ENCODE peak calls at places on chromosomes 12 and 14, in six cellular contexts. One of them, this sample, is unnamed. For H3K9me2, the result is how much of the 10 kb centered on the place peaks cover.

GRCh38 chr12:62703011-62703380 is 232.0 kb downstream of the PPM1H start:
- DNase-seq in hepatocyte: no peak
- DNase-seq in GM23338: no peak
- DNase-seq in PC-9: peak
- DNase-seq in HCT116: no peak
- DNase-seq in PC-3: peak
- DNase-seq in this sample: no peak

GRCh38 chr12:55687746-55688145 is 20.0 kb downstream of the ITGA7 start:
- DNase-seq in hepatocyte: no peak
- DNase-seq in GM23338: no peak
- DNase-seq in PC-9: no peak
- DNase-seq in HCT116: no peak
- DNase-seq in PC-3: no peak
- DNase-seq in this sample: no peak

GRCh38 chr12:47205532-47206449 is 126.0 kb upstream of the AMIGO2 start:
- DNase-seq in hepatocyte: no peak
- DNase-seq in GM23338: no peak
- DNase-seq in PC-9: no peak
- DNase-seq in HCT116: no peak
- DNase-seq in PC-3: no peak
- DNase-seq in this sample: no peak

GRCh38 chr12:62537544-62537943 is 70.9 kb downstream of the MON2 start:
- DNase-seq in hepatocyte: peak
- DNase-seq in GM23338: no peak
- DNase-seq in PC-9: no peak
- DNase-seq in HCT116: no peak
- DNase-seq in PC-3: peak
- DNase-seq in this sample: no peak

GRCh38 chr14:34328178-34328577 is 133.9 kb downstream of the SPTSSA start:
- DNase-seq in hepatocyte: no peak
- DNase-seq in GM23338: no peak
- DNase-seq in PC-9: no peak
- DNase-seq in HCT116: no peak
- DNase-seq in PC-3: no peak
- DNase-seq in this sample: no peak

GRCh38 chr14:105935384-105935783 is 409.0 kb downstream of the TMEM121 start:
- DNase-seq in hepatocyte: no peak
- DNase-seq in GM23338: no peak
- DNase-seq in PC-9: no peak
- DNase-seq in HCT116: no peak
- DNase-seq in PC-3: no peak
- DNase-seq in this sample: no peak

GRCh38 chr12:58529114-58529665 is 391.1 kb downstream of the LRIG3 start:
- DNase-seq in hepatocyte: no peak
- DNase-seq in GM23338: no peak
- DNase-seq in PC-9: no peak
- DNase-seq in HCT116: no peak
- DNase-seq in PC-3: peak
- DNase-seq in this sample: no peak

GRCh38 chr14:68762944-68763831 is 29.7 kb downstream of the ZFP36L1 start:
- DNase-seq in hepatocyte: peak
- DNase-seq in GM23338: peak
- DNase-seq in PC-9: no peak
- DNase-seq in HCT116: no peak
- DNase-seq in PC-3: no peak
- DNase-seq in this sample: no peak

GRCh38 chr14:68824517-68825347 is 31.9 kb upstream of the ZFP36L1 start:
- DNase-seq in hepatocyte: peak
- DNase-seq in GM23338: peak
- DNase-seq in PC-9: peak
- DNase-seq in HCT116: peak
- DNase-seq in PC-3: peak
- DNase-seq in this sample: peak

GRCh38 chr14:93185333-93185688 is 194 bp downstream of the LYSET start:
- DNase-seq in hepatocyte: no peak
- DNase-seq in GM23338: no peak
- DNase-seq in PC-9: no peak
- DNase-seq in HCT116: no peak
- DNase-seq in PC-3: peak
- DNase-seq in this sample: no peak

GRCh38 chr12:123494124-123494843 is 36.3 kb downstream of the SNRNP35 start:
- DNase-seq in hepatocyte: no peak
- DNase-seq in GM23338: peak
- DNase-seq in PC-9: no peak
- DNase-seq in HCT116: no peak
- DNase-seq in PC-3: no peak
- DNase-seq in this sample: no peak

GRCh38 chr12:123502163-123502562 is 31.4 kb downstream of the RILPL1 start:
- DNase-seq in hepatocyte: no peak
- DNase-seq in GM23338: no peak
- DNase-seq in PC-9: no peak
- DNase-seq in HCT116: no peak
- DNase-seq in PC-3: no peak
- DNase-seq in this sample: no peak

GRCh38 chr12:123497065-123497464 is 36.5 kb downstream of the RILPL1 start:
- DNase-seq in hepatocyte: no peak
- DNase-seq in GM23338: no peak
- DNase-seq in PC-9: no peak
- DNase-seq in HCT116: no peak
- DNase-seq in PC-3: no peak
- DNase-seq in this sample: no peak

GRCh38 chr12:123499332-123499731 is 34.2 kb downstream of the RILPL1 start:
- DNase-seq in hepatocyte: no peak
- DNase-seq in GM23338: no peak
- DNase-seq in PC-9: no peak
- DNase-seq in HCT116: no peak
- DNase-seq in PC-3: no peak
- DNase-seq in this sample: no peak

GRCh38 chr12:123498126-123498825 is 35.2 kb downstream of the RILPL1 start:
- DNase-seq in hepatocyte: no peak
- DNase-seq in GM23338: no peak
- DNase-seq in PC-9: no peak
- DNase-seq in HCT116: no peak
- DNase-seq in PC-3: no peak
- DNase-seq in this sample: peak
- H2AFZ ChIP-seq in hepatocyte: no peak
- H2AFZ ChIP-seq in GM23338: no peak
- H2AFZ ChIP-seq in PC-9: no peak
- H2AFZ ChIP-seq in HCT116: no peak
- H2AFZ ChIP-seq in PC-3: no peak
- H2AFZ ChIP-seq in this sample: no peak

GRCh38 chr12:124940393-124941169 is 26.1 kb upstream of the UBC start:
- DNase-seq in hepatocyte: peak
- DNase-seq in GM23338: peak
- DNase-seq in PC-9: peak
- DNase-seq in HCT116: peak
- DNase-seq in PC-3: peak
- DNase-seq in this sample: peak

GRCh38 chr12:124939428-124940142 is 25.1 kb upstream of the UBC start:
- DNase-seq in hepatocyte: peak
- DNase-seq in GM23338: peak
- DNase-seq in PC-9: peak
- DNase-seq in HCT116: peak
- DNase-seq in PC-3: peak
- DNase-seq in this sample: peak

GRCh38 chr12:124938066-124938465 is 23.6 kb upstream of the UBC start:
- DNase-seq in hepatocyte: no peak
- DNase-seq in GM23338: no peak
- DNase-seq in PC-9: no peak
- DNase-seq in HCT116: no peak
- DNase-seq in PC-3: peak
- DNase-seq in this sample: peak

GRCh38 chr12:124940143-124940392 is 25.6 kb upstream of the UBC start:
- DNase-seq in hepatocyte: no peak
- DNase-seq in GM23338: no peak
- DNase-seq in PC-9: no peak
- DNase-seq in HCT116: no peak
- DNase-seq in PC-3: no peak
- DNase-seq in this sample: no peak

GRCh38 chr12:124938606-124939427 is 24.4 kb upstream of the UBC start:
- DNase-seq in hepatocyte: peak
- DNase-seq in GM23338: peak
- DNase-seq in PC-9: no peak
- DNase-seq in HCT116: peak
- DNase-seq in PC-3: peak
- DNase-seq in this sample: peak
- TF ChIP-seq CTCF in hepatocyte: peak
- TF ChIP-seq CTCF in GM23338: peak
- TF ChIP-seq CTCF in PC-9: peak
- TF ChIP-seq CTCF in HCT116: peak
- TF ChIP-seq CTCF in PC-3: peak
- TF ChIP-seq CTCF in this sample: peak

DNA sequence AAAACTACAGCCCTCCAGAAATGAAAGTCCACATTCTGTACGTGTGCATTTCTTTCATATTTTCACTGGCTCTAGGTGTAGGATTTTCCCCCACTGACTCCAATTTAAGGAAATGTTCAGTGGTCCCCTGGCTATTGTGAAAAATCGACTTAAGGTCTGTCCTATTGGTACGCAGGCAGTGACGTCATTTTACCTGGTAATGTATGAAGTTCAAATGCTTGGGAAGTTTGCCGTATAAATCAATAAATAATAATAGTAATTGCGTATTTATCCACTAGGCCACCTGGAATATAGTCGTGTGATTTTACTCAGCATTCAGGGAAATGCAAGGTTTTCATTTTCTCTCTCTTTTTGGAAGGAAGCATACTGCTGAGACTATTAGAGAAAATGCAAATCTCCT is 107.1 kb downstream of the EXOC5 start:
- DNase-seq in hepatocyte: no peak
- DNase-seq in GM23338: no peak
- DNase-seq in PC-9: no peak
- DNase-seq in HCT116: no peak
- DNase-seq in PC-3: no peak
- DNase-seq in this sample: no peak
- H3K9me2 ChIP-seq in hepatocyte: under half
- H3K9me2 ChIP-seq in GM23338: under half
- H3K9me2 ChIP-seq in PC-9: under half
- H3K9me2 ChIP-seq in HCT116: under half
- H3K9me2 ChIP-seq in PC-3: under half
- H3K9me2 ChIP-seq in this sample: under half

DNA sequence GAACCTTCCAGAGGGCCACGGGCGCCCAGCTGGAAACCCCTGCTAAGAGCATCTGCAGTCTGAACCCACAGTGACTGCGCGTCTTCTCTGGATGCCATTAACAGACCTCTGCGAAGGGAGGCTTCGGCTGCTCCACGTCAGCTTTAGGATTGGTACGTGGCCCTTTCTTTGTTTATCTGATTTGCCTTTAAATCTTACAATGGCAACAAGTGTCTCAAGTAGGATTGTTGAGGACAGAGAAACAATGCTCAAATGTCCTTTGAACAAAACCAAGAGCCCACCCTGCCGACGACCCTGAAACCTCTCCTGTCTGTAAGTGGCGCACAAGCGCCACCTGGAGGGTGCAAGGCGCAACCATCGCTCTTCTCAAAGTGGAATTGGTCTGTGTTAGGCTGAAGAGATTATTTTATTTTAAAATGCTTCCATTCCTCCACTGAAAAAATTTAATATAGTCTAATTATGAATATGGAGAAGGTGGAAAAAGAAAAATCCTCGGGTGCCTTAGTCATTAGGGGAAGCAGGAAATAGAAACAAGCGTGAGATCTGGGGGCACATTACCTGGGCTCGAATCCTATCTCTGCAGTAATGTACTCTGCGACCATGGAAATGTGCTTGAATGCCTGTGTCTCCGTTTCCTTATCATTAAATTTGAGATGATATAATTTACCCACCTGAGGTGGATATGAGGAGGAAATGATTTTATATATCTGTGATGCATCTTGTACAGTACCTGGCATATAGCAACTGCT is 82.6 kb upstream of the PTPRB start:
- DNase-seq in hepatocyte: peak
- DNase-seq in GM23338: peak
- DNase-seq in PC-9: no peak
- DNase-seq in HCT116: no peak
- DNase-seq in PC-3: peak
- DNase-seq in this sample: peak
- H2AFZ ChIP-seq in hepatocyte: peak
- H2AFZ ChIP-seq in GM23338: peak
- H2AFZ ChIP-seq in PC-9: no peak
- H2AFZ ChIP-seq in HCT116: peak
- H2AFZ ChIP-seq in PC-3: peak
- H2AFZ ChIP-seq in this sample: peak

GRCh38 chr12:113231275-113232231 is 10.3 kb downstream of the TPCN1 start:
- DNase-seq in hepatocyte: peak
- DNase-seq in GM23338: peak
- DNase-seq in PC-9: peak
- DNase-seq in HCT116: peak
- DNase-seq in PC-3: no peak
- DNase-seq in this sample: no peak

GRCh38 chr12:113233967-113234366 is 12.7 kb downstream of the TPCN1 start:
- DNase-seq in hepatocyte: no peak
- DNase-seq in GM23338: no peak
- DNase-seq in PC-9: no peak
- DNase-seq in HCT116: no peak
- DNase-seq in PC-3: no peak
- DNase-seq in this sample: no peak

GRCh38 chr12:113232232-113232615 is 11.0 kb downstream of the TPCN1 start:
- DNase-seq in hepatocyte: no peak
- DNase-seq in GM23338: no peak
- DNase-seq in PC-9: no peak
- DNase-seq in HCT116: no peak
- DNase-seq in PC-3: no peak
- DNase-seq in this sample: no peak

GRCh38 chr12:113234483-113234882 is 13.2 kb downstream of the TPCN1 start:
- DNase-seq in hepatocyte: no peak
- DNase-seq in GM23338: no peak
- DNase-seq in PC-9: no peak
- DNase-seq in HCT116: no peak
- DNase-seq in PC-3: no peak
- DNase-seq in this sample: no peak

DNA sequence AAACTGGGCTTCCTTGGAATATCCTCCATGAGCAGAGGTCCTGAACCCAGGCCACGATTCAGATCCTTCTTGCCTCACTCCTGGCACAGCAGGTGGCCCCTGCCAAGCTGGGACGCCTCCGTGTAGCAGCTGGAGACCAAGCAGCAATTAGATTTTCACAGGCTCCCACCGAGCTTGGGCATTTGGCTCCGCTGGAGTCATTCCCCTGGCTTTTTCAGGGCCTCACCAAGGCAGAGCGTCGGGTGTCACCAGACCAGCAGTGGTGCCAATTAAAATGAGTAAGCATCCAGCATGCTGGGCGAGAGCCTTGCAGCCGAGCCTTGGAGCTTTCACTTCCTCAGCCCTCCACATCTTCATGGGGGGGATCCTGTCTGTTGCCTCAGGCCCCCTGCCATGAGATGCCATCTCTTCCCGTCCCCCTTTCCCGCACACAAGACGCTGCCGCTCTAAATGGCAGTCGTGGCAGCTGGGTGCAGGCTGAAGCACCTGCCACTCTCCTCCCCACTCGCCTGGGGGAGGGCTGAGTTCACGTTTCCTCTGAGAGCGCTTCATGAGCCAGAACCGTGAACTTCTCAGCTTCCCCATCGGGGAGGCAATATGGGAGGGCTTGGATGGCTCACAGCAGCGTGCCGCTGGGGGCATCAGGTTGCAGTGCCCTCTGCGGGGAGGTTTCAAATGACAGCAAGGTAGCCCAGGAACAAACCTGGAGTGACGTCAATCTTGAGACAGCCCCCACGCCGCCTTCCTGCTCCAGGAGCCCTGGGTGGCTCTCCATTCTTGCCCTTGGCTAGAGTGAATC is 11.7 kb downstream of the TPCN1 start:
- DNase-seq in hepatocyte: no peak
- DNase-seq in GM23338: peak
- DNase-seq in PC-9: no peak
- DNase-seq in HCT116: no peak
- DNase-seq in PC-3: no peak
- DNase-seq in this sample: peak
- TF ChIP-seq CTCF in hepatocyte: no peak
- TF ChIP-seq CTCF in GM23338: no peak
- TF ChIP-seq CTCF in PC-9: no peak
- TF ChIP-seq CTCF in HCT116: no peak
- TF ChIP-seq CTCF in PC-3: no peak
- TF ChIP-seq CTCF in this sample: peak